ENCODE peak calls at places on chromosomes 4 and X, in eight cellular contexts. I, D, C, V, T, Z, N and U are unnamed samples.

GRCh38 chr4:25821899-25822298 is 40.9 kb downstream of the SEL1L3 start:
- DNase-seq in C (no peak), D (no peak), N (peak; percentile 38), V (no peak), I (no peak), Z (peak; percentile 43), T (no peak), U (no peak)

GRCh38 chrX:72094894-72095293 is 36.8 kb downstream of the RTL5 start:
- DNase-seq in I (peak; percentile 40), D (peak; percentile 69), V (no peak), T (peak; percentile 79), Z (no peak), C (peak; percentile 73), N (peak; percentile 21), U (no peak)

GRCh38 chr4:79212311-79212710 is 113.5 kb downstream of the NAA11 start:
- DNase-seq in I (no peak), T (no peak), V (no peak), N (no peak), Z (no peak), C (peak; percentile 37), D (no peak), U (no peak)

GRCh38 chr4:164396439-164396838 is 357.5 kb upstream of the SMIM31 start:
- DNase-seq in C (no peak), N (peak; percentile 7), I (no peak), D (no peak), V (no peak), Z (no peak), T (no peak), U (peak; percentile 9)

GRCh38 chrX:95762716-95763115 is 921.9 kb upstream of the DIAPH2 start:
- DNase-seq in D (no peak), V (no peak), T (no peak), I (no peak), N (peak; percentile 44), C (peak; percentile 30), Z (no peak), U (peak; percentile 70)

GRCh38 chr4:176499518-176499917 is 179.8 kb downstream of the SPCS3 start:
- DNase-seq in Z (no peak), N (no peak), D (no peak), I (no peak), T (no peak), C (no peak), V (no peak), U (no peak)

GRCh38 chrX:97330150-97330549 is 446.4 kb downstream of the RPA4 start:
- DNase-seq in T (no peak), V (no peak), C (no peak), I (no peak), Z (no peak), N (no peak), D (no peak), U (no peak)

GRCh38 chrX:43655151-43655676 is 885 bp upstream of the MAOA start:
- DNase-seq in T (peak; percentile 70), D (peak; percentile 1), Z (peak; percentile 51), N (peak; percentile 59), C (peak; percentile 33), V (no peak), I (peak; percentile 33), U (no peak)

GRCh38 chr4:26410385-26411293 is 79.6 kb downstream of the CCKAR start:
- DNase-seq in C (peak; percentile 49), D (peak; percentile 15), T (no peak), N (peak; percentile 50), Z (no peak), I (no peak), V (peak; percentile 44), U (peak; percentile 84)

GRCh38 chr4:20638825-20639224 is 61.4 kb upstream of the PACRGL start:
- DNase-seq in V (no peak), I (no peak), C (no peak), Z (peak; percentile 19), D (no peak), N (no peak), T (no peak), U (no peak)

GRCh38 chrX:99301990-99302389 is 1108.1 kb downstream of the PCDH19 start:
- DNase-seq in D (no peak), Z (no peak), T (no peak), V (peak; percentile 5), I (no peak), C (peak; percentile 28), N (peak; percentile 71), U (peak; percentile 3)

GRCh38 chr4:57168986-57169385 is 58.8 kb upstream of the IGFBP7 start:
- DNase-seq in I (no peak), N (no peak), T (no peak), Z (no peak), V (no peak), C (no peak), D (no peak), U (no peak)

GRCh38 chrX:44785652-44786051 is 58.2 kb upstream of the DUSP21 start:
- DNase-seq in V (no peak), Z (no peak), C (no peak), D (no peak), N (no peak), I (no peak), T (no peak), U (no peak)

GRCh38 chrX:120763269-120763668 is 112.4 kb downstream of the CT47B1 start:
- DNase-seq in Z (no peak), D (no peak), T (no peak), V (no peak), I (no peak), N (no peak), C (no peak), U (no peak)

GRCh38 chrX:26778320-26778888 is 562.4 kb downstream of the MAGEB5 start:
- DNase-seq in I (no peak), V (no peak), N (peak; percentile 24), D (no peak), C (no peak), T (no peak), Z (no peak), U (peak; percentile 29)

GRCh38 chrX:15334561-15334960 is 762 bp downstream of the PIGA start:
- DNase-seq in I (no peak), C (no peak), Z (no peak), V (no peak), N (no peak), T (no peak), D (no peak), U (no peak)

GRCh38 chr4:8422786-8423185 is 17.7 kb downstream of the ACOX3 start:
- DNase-seq in I (no peak), C (no peak), V (no peak), Z (no peak), D (no peak), T (no peak), N (no peak), U (no peak)

DNA sequence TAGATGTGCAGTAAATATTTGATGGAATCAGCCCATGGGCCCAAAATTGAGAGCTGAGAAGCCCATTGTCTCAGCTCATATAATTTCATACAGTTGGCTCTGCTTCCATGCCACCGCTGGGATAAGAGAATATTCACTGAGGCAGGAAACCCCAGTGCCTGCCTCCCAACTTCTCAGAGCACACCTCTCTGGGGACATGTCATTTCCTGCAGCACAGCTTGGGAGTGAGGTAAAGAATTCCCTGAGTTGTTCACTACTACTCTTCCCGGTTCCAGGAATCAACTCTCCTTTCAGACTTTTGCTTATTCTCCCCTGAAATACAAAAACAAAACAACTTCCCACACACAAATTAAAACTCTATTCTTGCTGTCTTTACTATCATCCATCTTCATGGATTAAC is 389.3 kb downstream of the MAPK10 start:
- DNase-seq in N (no peak), Z (no peak), V (no peak), I (no peak), D (no peak), T (no peak), C (no peak), U (no peak)
- H3K4me1 ChIP-seq in N (no peaks in the 10 kb centered on the region), Z (no peaks in the 10 kb centered on the region), V (no peaks in the 10 kb centered on the region), I (no peaks in the 10 kb centered on the region), D (no peaks in the 10 kb centered on the region), T (peaks cover 2% of the 10 kb centered on the region), C (no peaks in the 10 kb centered on the region), U (no peaks in the 10 kb centered on the region)

DNA sequence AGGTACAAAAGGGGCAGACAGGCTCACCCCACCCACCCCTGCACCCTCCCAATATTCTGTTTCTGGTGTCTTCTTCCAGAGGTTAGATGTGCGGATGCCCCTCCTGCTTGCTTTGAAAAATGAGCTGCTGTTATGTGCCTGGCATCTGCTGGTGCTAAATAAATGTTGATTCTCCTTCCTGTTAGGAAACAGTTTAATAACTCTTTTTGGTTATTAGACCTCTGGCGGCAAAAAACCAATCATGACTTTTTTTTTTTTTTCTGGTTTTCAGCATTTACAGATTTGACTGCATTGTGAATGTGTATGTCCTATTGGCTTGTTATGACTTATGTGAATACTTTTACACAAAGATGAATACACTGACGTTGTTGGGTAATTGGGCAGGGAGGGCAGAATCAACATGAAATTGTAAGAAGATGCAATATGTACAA is 13.6 kb upstream of the TMEM156 start:
- DNase-seq in D (no peak), C (no peak), I (no peak), T (no peak), V (peak; percentile 43), N (no peak), Z (no peak), U (no peak)
- H3K4me1 ChIP-seq in D (peaks cover 40% of the 10 kb centered on the region), C (peaks cover 40% of the 10 kb centered on the region), I (peaks cover 37% of the 10 kb centered on the region), T (peaks cover 1% of the 10 kb centered on the region), V (peaks cover 63% of the 10 kb centered on the region), N (peaks cover 20% of the 10 kb centered on the region), Z (peaks cover 9% of the 10 kb centered on the region), U (peaks cover 17% of the 10 kb centered on the region)

DNA sequence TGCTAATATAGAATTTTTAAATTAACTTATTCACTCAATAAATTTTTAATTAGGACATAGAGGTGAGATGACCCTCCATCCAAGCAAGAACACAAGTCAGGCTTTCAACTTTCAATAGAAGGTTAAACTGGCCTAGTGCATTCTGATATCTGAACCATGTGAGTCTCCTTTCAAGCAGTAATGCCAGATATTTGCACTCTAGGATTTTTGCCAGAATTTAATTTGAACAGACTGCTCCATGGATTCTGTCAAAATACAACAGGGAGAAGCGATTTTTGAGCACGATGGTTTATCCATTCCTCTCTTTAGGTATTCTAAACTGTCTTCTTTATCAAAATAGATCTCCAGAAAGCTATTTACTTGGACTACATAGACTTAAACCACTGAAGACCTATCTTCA is 72.0 kb upstream of the DCLK2 start:
- DNase-seq in N (no peak), I (no peak), Z (no peak), T (no peak), C (no peak), D (no peak), V (no peak), U (no peak)
- H3K4me1 ChIP-seq in N (peaks cover 12% of the 10 kb centered on the region), I (no peaks in the 10 kb centered on the region), Z (no peaks in the 10 kb centered on the region), T (peaks cover 3% of the 10 kb centered on the region), C (no peaks in the 10 kb centered on the region), D (no peaks in the 10 kb centered on the region), V (no peaks in the 10 kb centered on the region), U (peaks cover 6% of the 10 kb centered on the region)

GRCh38 chr4:140094701-140095420 is 59.1 kb downstream of the MAML3 start:
- DNase-seq in I (peak; percentile 82), V (no peak), Z (peak; percentile 59), C (no peak), N (no peak), T (peak; percentile 85), D (no peak), U (no peak)

GRCh38 chr4:140097572-140097971 is 56.4 kb downstream of the MAML3 start:
- DNase-seq in D (no peak), N (no peak), Z (no peak), C (no peak), V (no peak), I (no peak), T (no peak), U (no peak)

GRCh38 chr4:140096921-140097320 is 57.1 kb downstream of the MAML3 start:
- DNase-seq in D (no peak), T (no peak), V (no peak), C (no peak), I (no peak), N (no peak), Z (no peak), U (no peak)

GRCh38 chr4:140095694-140096482 is 58.1 kb downstream of the MAML3 start:
- DNase-seq in C (no peak), N (no peak), T (peak; percentile 64), I (peak; percentile 67), Z (no peak), V (no peak), D (peak; percentile 8), U (no peak)

GRCh38 chr4:140096483-140096861 is 57.5 kb downstream of the MAML3 start:
- DNase-seq in Z (no peak), I (no peak), V (no peak), T (no peak), N (no peak), C (no peak), D (no peak), U (no peak)
- H3K4me1 ChIP-seq in Z (peaks cover 25% of the 10 kb centered on the region), I (peaks cover 89% of the 10 kb centered on the region), V (no peaks in the 10 kb centered on the region), T (peaks cover 19% of the 10 kb centered on the region), N (peaks cover 29% of the 10 kb centered on the region), C (no peaks in the 10 kb centered on the region), D (peaks cover 49% of the 10 kb centered on the region), U (no peaks in the 10 kb centered on the region)